ENCODE peak calls at places on chromosomes 12 and 14, in eight cellular contexts. S, E, Y, D, B, P, H and N are unnamed samples.

GRCh38 chr14:41642402-41643195 is 35.9 kb downstream of the LRFN5 start:
- DNase-seq in S (no peak), E (no peak), Y (no peak), D (no peak), B (no peak), P (no peak), H (peak; percentile 36), N (no peak)

GRCh38 chr12:89575405-89575804 is 49.6 kb upstream of the POC1B start:
- DNase-seq in S (no peak), E (no peak), Y (no peak), D (no peak), B (no peak), P (no peak), H (no peak), N (no peak)

GRCh38 chr12:105382771-105383632 is 52.5 kb downstream of the C12orf75 start:
- DNase-seq in S (peak; percentile 78), E (no peak), Y (no peak), D (peak; percentile 62), B (peak; percentile 66), P (peak; percentile 80), H (peak; percentile 86), N (peak; percentile 41)

GRCh38 chr12:10190558-10191388 is 11.9 kb downstream of the TMEM52B start:
- DNase-seq in S (peak; percentile 82), E (peak; percentile 58), Y (no peak), D (no peak), B (peak; percentile 47), P (peak; percentile 75), H (peak; percentile 72), N (no peak)

GRCh38 chr12:117919479-117919878 is 49.3 kb downstream of the KSR2 start:
- DNase-seq in S (no peak), E (no peak), Y (no peak), D (no peak), B (no peak), P (no peak), H (no peak), N (no peak)

GRCh38 chr12:42603246-42603645 is 13.7 kb upstream of the PRICKLE1 start:
- DNase-seq in S (no peak), E (no peak), Y (no peak), D (no peak), B (no peak), P (no peak), H (no peak), N (no peak)

GRCh38 chr12:120692524-120693033 is 5.6 kb downstream of the MLEC start:
- DNase-seq in S (no peak), E (no peak), Y (no peak), D (no peak), B (no peak), P (peak; percentile 87), H (no peak), N (no peak)

GRCh38 chr12:19244312-19244711 is 114.8 kb downstream of the PLEKHA5 start:
- DNase-seq in S (no peak), E (no peak), Y (no peak), D (no peak), B (no peak), P (no peak), H (peak; percentile 19), N (no peak)

GRCh38 chr12:80208081-80208480 is 108.7 kb downstream of the OTOGL start:
- DNase-seq in S (no peak), E (no peak), Y (no peak), D (no peak), B (no peak), P (no peak), H (no peak), N (no peak)

GRCh38 chr12:47039756-47040155 is 39.7 kb upstream of the PCED1B start:
- DNase-seq in S (no peak), E (no peak), Y (no peak), D (no peak), B (no peak), P (no peak), H (no peak), N (no peak)